ENCODE peak calls at places on chromosomes 1 and 21, in five cellular contexts. S is brain microvascular endothelial cell, M is heart right ventricle, E is psoas muscle, X is activated gamma-delta T cell treated with Interleukin-2 at 50 U/mL for 16 hours. F is an unnamed sample.

GRCh38 chr1:17966341-17966740 is 141.3 kb upstream of the IGSF21 start:
- DNase-seq in S (no peak), M (no peak), E (peak; percentile 39), X (no peak), F (no peak)

GRCh38 chr1:33099290-33100118 is 18.6 kb downstream of the AZIN2 start:
- DNase-seq in S (peak; percentile 100), M (peak; percentile 15), E (peak; percentile 61), X (peak; percentile 72), F (peak; percentile 55)

GRCh38 chr1:180633092-180634045 is 1.5 kb downstream of the XPR1 start:
- DNase-seq in S (no peak), M (no peak), E (no peak), X (no peak), F (no peak)

GRCh38 chr1:110494522-110495406 is 24.2 kb downstream of the KCNA10 start:
- DNase-seq in S (no peak), M (no peak), E (no peak), X (no peak), F (no peak)

GRCh38 chr1:25185934-25186333 is 46.4 kb downstream of the SYF2 start:
- DNase-seq in S (no peak), M (no peak), E (no peak), X (no peak), F (no peak)

GRCh38 chr1:151539321-151540020 is 638 bp upstream of the TUFT1 start:
- DNase-seq in S (peak; percentile 84), M (peak; percentile 72), E (peak; percentile 73), X (peak; percentile 14), F (peak; percentile 80)

GRCh38 chr1:27970401-27970800 is 10.6 kb downstream of the XKR8 start:
- DNase-seq in S (peak; percentile 78), M (peak; percentile 36), E (peak; percentile 59), X (no peak), F (peak; percentile 29)

GRCh38 chr1:103529746-103530145 is 4.2 kb downstream of the RNPC3 start:
- DNase-seq in S (peak; percentile 66), M (no peak), E (peak; percentile 16), X (no peak), F (peak; percentile 29)

GRCh38 chr1:44714944-44715571 is 15.9 kb downstream of the RNU5D-1 start:
- DNase-seq in S (peak; percentile 76), M (peak; percentile 64), E (peak; percentile 43), X (peak; percentile 64), F (peak; percentile 22)

GRCh38 chr1:236065509-236066005 is 667 bp upstream of the NID1 start:
- DNase-seq in S (no peak), M (peak; percentile 44), E (no peak), X (no peak), F (no peak)

GRCh38 chr21:42737969-42738590 is 84.7 kb downstream of the PDE9A start:
- DNase-seq in S (no peak), M (peak; percentile 67), E (peak; percentile 29), X (peak; percentile 17), F (no peak)

GRCh38 chr21:16186742-16187141 is 457.0 kb downstream of the USP25 start:
- DNase-seq in S (peak; percentile 17), M (no peak), E (no peak), X (no peak), F (no peak)

GRCh38 chr1:208988811-208989222 is 594.7 kb upstream of the CAMK1G start:
- DNase-seq in S (peak; percentile 37), M (peak; percentile 31), E (no peak), X (no peak), F (no peak)

GRCh38 chr1:174942547-174943255 is 57.0 kb upstream of the CACYBP start:
- DNase-seq in S (no peak), M (no peak), E (peak; percentile 19), X (no peak), F (no peak)

GRCh38 chr1:199160521-199161318 is 521.9 kb downstream of the PTPRC start:
- DNase-seq in S (no peak), M (no peak), E (no peak), X (no peak), F (no peak)

GRCh38 chr1:75521658-75522057 is 89.3 kb downstream of the SLC44A5 start:
- DNase-seq in S (no peak), M (no peak), E (no peak), X (no peak), F (no peak)

GRCh38 chr1:197352011-197352410 is 84.0 kb downstream of the CRB1 start:
- DNase-seq in S (no peak), M (no peak), E (no peak), X (no peak), F (no peak)

GRCh38 chr1:5744911-5745431 is 247.3 kb downstream of the NPHP4 start:
- DNase-seq in S (no peak), M (no peak), E (no peak), X (no peak), F (no peak)

GRCh38 chr1:117683571-117684285 is 77.9 kb downstream of the TENT5C start:
- DNase-seq in S (no peak), M (no peak), E (no peak), X (no peak), F (no peak)

GRCh38 chr1:173295391-173295790 is 88.3 kb upstream of the TNFSF4 start:
- DNase-seq in S (no peak), M (no peak), E (no peak), X (no peak), F (no peak)

GRCh38 chr1:229190057-229190590 is 80.8 kb upstream of the RAB4A start:
- DNase-seq in S (no peak), M (no peak), E (no peak), X (no peak), F (no peak)

GRCh38 chr1:109782514-109782913 is 18.8 kb upstream of the EPS8L3 start:
- DNase-seq in S (no peak), M (no peak), E (no peak), X (no peak), F (no peak)

GRCh38 chr1:212437179-212437798 is 4.6 kb downstream of the NENF start:
- DNase-seq in S (no peak), M (no peak), E (no peak), X (no peak), F (no peak)

GRCh38 chr1:24564695-24565094 is 8.8 kb downstream of the NCMAP start:
- DNase-seq in S (no peak), M (no peak), E (no peak), X (no peak), F (no peak)

GRCh38 chr1:237901284-237901870 is 10.7 kb upstream of the ZP4 start:
- DNase-seq in S (no peak), M (no peak), E (no peak), X (no peak), F (no peak)

GRCh38 chr1:228097333-228098081 is 5.6 kb downstream of the C1orf35 start:
- DNase-seq in S (no peak), M (no peak), E (peak; percentile 19), X (no peak), F (no peak)

GRCh38 chr21:42905195-42905594 is 12.1 kb downstream of the NDUFV3 start:
- DNase-seq in S (no peak), M (no peak), E (no peak), X (no peak), F (no peak)

GRCh38 chr1:182752077-182752826 is 37.3 kb upstream of the NPL start:
- DNase-seq in S (no peak), M (peak; percentile 48), E (peak; percentile 30), X (no peak), F (peak; percentile 18)

GRCh38 chr1:98791498-98791897 is 130.0 kb downstream of the SNX7 start:
- DNase-seq in S (no peak), M (no peak), E (no peak), X (no peak), F (no peak)

GRCh38 chr1:22383526-22384291 is 67.9 kb upstream of the ZBTB40 start:
- DNase-seq in S (no peak), M (no peak), E (no peak), X (no peak), F (no peak)

GRCh38 chr1:11180342-11180744 is 8.8 kb upstream of the ANGPTL7 start:
- DNase-seq in S (peak; percentile 15), M (no peak), E (no peak), X (no peak), F (no peak)

GRCh38 chr1:98405581-98406059 is 255.9 kb upstream of the SNX7 start:
- DNase-seq in S (no peak), M (no peak), E (no peak), X (no peak), F (no peak)

GRCh38 chr1:98086156-98086555 is 165.3 kb upstream of the DPYD start:
- DNase-seq in S (peak; percentile 90), M (no peak), E (no peak), X (no peak), F (no peak)

F was measured in gastrocnemius medialis.